ENCODE peak calls at places on chromosomes 6 and 20, in four cellular contexts. S, V, J and Y are unnamed samples.

GRCh38 chr6:89566930-89567634 is 71.5 kb downstream of the LYRM2 start:
- DNase-seq in J (no peak), S (no peak), V (peak), Y (no peak)

GRCh38 chr6:16238057-16238657 is at the start of gene GMPR:
- DNase-seq in S (peak), J (no peak), V (no peak), Y (no peak)

GRCh38 chr20:50510706-50511401 is 671 bp downstream of the PTPN1 start:
- DNase-seq in S (no peak), V (no peak), J (peak), Y (no peak)

GRCh38 chr20:33909331-33909921 is 84.3 kb upstream of the RALY start:
- DNase-seq in S (peak), V (peak), J (no peak), Y (peak)

GRCh38 chr20:45049904-45050471 is 50.9 kb downstream of the KCNS1 start:
- DNase-seq in J (no peak), S (no peak), V (no peak), Y (no peak)

GRCh38 chr20:50756447-50756846 is 25.1 kb downstream of the PARD6B start:
- DNase-seq in V (no peak), S (no peak), J (no peak), Y (no peak)

GRCh38 chr6:73830119-73830518 is 134.1 kb downstream of the CD109 start:
- DNase-seq in J (no peak), V (no peak), S (no peak), Y (no peak)

GRCh38 chr20:32326507-32326851 is 31.7 kb upstream of the ASXL1 start:
- DNase-seq in J (no peak), S (no peak), V (no peak), Y (no peak)

GRCh38 chr6:36827261-36828079 is 11.8 kb downstream of the CPNE5 start:
- DNase-seq in J (no peak), S (peak), V (peak), Y (no peak)

GRCh38 chr6:130655586-130655985 is 171.6 kb upstream of the SMLR1 start:
- DNase-seq in S (peak), J (no peak), V (no peak), Y (no peak)

GRCh38 chr6:113647158-113647889 is 209.8 kb upstream of the MARCKS start:
- DNase-seq in S (no peak), V (no peak), J (no peak), Y (no peak)

GRCh38 chr6:130365166-130366010 is 429 bp upstream of the TMEM200A start:
- DNase-seq in J (peak), V (peak), S (peak), Y (no peak)

GRCh38 chr6:141848029-141848890 is 284.5 kb upstream of the GJE1 start:
- DNase-seq in J (no peak), V (no peak), S (no peak), Y (no peak)

GRCh38 chr20:34473262-34473883 is 42.8 kb upstream of the DYNLRB1 start:
- DNase-seq in J (no peak), S (peak), V (no peak), Y (no peak)

GRCh38 chr6:132354517-132355167 is 46.6 kb downstream of the MOXD1 start:
- DNase-seq in V (no peak), S (no peak), J (no peak), Y (no peak)

GRCh38 chr6:32060966-32061655 is 22.9 kb downstream of the CYP21A2 start:
- DNase-seq in V (no peak), J (peak), S (no peak), Y (no peak)

GRCh38 chr6:40997256-40997957 is 41.6 kb downstream of the UNC5CL start:
- DNase-seq in V (peak), S (peak), J (no peak), Y (peak)

GRCh38 chr6:105591053-105591452 is 188.2 kb upstream of the PREP start:
- DNase-seq in J (no peak), S (peak), V (no peak), Y (no peak)

GRCh38 chr6:156794963-156795362 is 17.8 kb downstream of the ARID1B start:
- DNase-seq in J (no peak), V (no peak), S (no peak), Y (no peak)

GRCh38 chr20:20425785-20426471 is 58.0 kb downstream of the INSM1 start:
- DNase-seq in J (no peak), V (no peak), S (no peak), Y (no peak)

DNA sequence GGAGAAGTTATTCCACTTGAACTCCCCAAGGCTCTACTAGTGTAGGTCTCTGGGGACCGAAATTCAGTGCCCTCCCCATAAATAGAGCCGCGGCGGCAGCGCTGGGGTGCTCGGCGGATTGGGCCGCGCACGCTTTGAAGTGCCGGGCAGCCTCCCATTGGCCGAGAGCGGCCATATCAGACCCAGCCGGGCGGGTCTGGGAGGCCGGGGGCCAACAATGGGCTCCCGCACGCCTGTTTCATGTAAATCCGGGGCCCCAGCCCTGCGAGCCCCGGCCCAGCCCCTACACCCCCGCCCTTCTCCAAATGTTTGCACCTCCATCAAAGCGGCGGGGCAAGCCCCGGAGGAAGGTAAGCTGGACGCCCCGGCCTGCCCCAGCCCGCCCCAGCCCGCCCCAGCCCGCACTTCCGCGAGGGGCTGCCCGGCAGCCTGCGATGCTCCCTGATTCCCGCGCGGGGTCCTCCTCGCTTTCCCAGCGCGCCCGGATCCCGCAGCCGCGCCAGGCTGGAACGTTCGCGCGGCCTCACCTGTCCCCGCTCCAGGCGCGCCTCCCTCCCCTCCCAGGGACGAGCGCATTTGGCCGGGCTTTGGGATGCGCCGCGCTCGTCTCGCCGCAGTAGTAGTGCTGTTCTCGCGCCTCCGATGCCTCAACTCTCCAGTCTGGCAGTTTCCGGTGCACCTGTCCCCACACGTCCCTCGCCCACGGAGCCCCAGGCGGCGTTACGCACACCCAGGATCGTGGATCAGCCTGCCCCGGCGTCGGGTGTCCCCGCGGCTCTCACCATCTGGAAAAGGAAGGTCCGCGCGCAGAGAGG is at the start of gene TBXT:
- DNase-seq in S (no peak), J (no peak), V (no peak), Y (no peak)
- H3K4me3 ChIP-seq in S (no peak), J (no peak), V (no peak), Y (no peak)

DNA sequence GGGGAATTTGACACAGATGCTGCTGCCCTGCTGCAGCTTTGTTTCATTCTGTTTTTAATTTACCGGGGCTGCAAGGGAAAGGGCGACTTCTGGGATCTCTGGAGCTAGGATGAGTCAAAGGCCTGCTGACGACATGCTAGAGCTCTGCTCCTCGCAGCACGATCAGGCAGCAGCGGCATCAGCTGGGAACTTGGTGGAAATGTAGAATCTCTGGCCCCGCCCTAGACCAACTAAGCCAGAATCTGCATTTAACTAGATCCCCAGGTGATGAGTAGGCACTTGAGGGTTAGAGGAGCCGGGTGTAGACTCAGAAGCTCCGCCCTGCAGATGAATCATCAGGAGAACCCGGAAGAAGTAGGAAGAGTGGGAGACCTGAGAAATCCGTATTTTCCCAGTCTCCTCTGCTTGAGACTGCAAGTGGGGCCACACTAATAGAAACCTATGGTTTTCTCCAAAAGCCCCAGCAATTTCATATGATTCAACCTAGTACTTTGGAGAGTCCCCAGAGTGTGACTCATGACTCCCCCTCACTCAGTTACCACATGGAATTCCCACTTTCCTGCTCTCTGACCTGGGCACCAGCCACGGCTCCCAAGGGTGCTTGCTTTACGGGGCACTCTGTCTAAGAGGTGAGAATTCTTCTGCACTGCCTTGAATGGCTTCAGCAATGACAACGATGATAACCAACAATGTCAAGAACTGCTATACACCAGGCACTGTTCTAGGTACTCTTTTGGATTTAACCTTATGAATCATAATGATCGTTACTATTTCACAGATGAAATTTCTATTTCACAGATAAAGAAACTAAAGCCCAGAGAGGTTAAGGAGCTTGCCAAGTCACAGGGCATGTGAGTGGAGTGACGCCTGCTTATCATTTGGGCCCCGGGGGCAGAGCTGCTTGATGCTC is 18.1 kb downstream of the TUBB2B start:
- DNase-seq in S (peak), J (peak), V (peak), Y (peak)
- TF ChIP-seq CTCF in S (peak), J (peak), V (peak), Y (peak)

GRCh38 chr6:158680441-158680840 is 30.6 kb downstream of the SYTL3 start:
- DNase-seq in S (no peak), V (no peak), J (no peak), Y (no peak)

GRCh38 chr6:158674342-158674969 is 24.6 kb downstream of the SYTL3 start:
- DNase-seq in J (no peak), S (no peak), V (no peak), Y (no peak)

GRCh38 chr6:158672726-158673125 is 22.9 kb downstream of the SYTL3 start:
- DNase-seq in S (no peak), J (no peak), V (no peak), Y (no peak)

DNA sequence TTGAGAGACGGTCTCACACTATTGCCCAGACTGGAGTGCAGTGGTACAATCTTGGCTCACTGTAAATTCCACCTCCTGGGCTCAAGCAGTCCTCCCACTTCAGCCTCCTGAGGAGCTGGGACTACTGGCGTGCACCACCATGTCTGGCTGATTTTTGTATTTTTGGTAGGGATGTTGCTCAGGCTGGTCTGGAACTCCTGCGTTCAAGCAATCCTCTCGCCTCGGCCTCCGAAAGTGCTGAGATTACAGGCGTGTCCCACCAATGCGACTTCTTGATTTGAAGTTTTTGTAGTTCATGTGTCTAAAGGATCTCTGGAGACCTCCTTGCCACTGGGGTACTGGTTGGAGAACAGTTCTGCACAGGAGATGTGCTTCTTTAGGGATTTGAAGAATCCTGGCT is 28.1 kb downstream of the SYTL3 start:
- DNase-seq in S (no peak), J (no peak), V (no peak), Y (no peak)
- H3K4me3 ChIP-seq in S (no peak), J (no peak), V (no peak), Y (no peak)

GRCh38 chr20:25082498-25082873 is 545 bp upstream of the VSX1 start:
- DNase-seq in S (no peak), J (peak), V (no peak), Y (no peak)
- TF ChIP-seq CTCF in S (no peak), J (no peak), V (no peak), Y (no peak)

GRCh38 chr20:63446174-63447024 is 26.1 kb downstream of the KCNQ2 start:
- DNase-seq in J (peak), S (no peak), V (no peak), Y (no peak)
- H3K4me3 ChIP-seq in J (no peak), S (no peak), V (no peak), Y (no peak)

DNA sequence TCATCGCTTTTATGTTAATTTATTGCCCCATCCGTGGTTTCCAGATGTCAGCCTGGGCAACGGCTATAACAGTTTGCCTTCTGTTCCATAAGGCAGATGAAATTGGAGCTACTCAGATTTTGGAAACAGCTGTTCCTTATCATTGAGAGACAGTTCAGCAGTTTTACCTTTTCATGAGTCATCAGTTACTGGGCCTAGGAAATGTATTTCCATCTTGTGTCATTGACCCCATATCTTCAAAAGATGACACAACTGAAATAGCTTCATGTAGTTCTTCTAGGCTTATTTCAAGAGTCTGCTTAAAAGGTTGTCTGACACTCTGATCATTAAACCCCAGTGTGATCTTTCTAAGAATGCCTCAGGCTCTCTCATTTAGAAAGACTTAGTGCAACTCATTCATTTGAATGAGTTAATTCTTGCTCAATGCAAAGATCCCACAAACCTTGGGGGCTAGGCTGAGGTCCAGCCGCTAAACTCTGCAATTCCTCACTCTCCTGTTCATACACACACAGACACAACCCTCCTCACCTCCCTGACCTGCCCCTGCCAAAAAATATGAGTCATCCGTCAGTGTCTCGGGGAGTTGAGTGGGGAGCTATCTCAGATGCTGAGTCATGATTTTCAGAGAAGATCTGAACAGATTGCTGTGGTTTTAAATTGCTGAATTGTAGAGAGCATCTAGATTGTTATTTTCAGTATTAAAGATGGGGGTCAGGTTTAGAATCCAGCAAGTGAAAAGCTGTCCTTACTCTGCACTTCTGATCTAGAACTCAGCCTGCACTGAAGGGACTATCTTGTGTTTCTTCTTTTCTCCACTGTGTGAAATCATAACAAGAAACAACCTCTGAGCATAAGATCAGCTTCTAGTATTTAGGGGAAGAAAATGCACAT is 61.8 kb downstream of the RPP40 start:
- DNase-seq in J (no peak), V (peak), S (peak), Y (peak)
- TF ChIP-seq CTCF in J (no peak), V (no peak), S (no peak), Y (no peak)